ENCODE peak calls at places on chromosomes 3 and 15, in six cellular contexts. L is fibroblast of pulmonary artery, U is GM23338, E is choroid plexus epithelial cell, N is IMR-90, W is lower leg skin. Q is an unnamed sample.

GRCh38 chr3:128383316-128384235 is 83.1 kb downstream of the DNAJB8 start:
- DNase-seq in N (peak), E (peak), L (peak), U (no peak), W (no peak), Q (peak)

GRCh38 chr3:127016461-127016860 is 33.5 kb downstream of the PLXNA1 start:
- DNase-seq in L (no peak), N (no peak), W (no peak), E (no peak), U (no peak), Q (no peak)

GRCh38 chr15:92170897-92171296 is 222.8 kb upstream of the ST8SIA2 start:
- DNase-seq in E (no peak), U (no peak), W (no peak), N (no peak), L (no peak), Q (no peak)

GRCh38 chr3:126288314-126288713 is 68.9 kb downstream of the KLF15 start:
- DNase-seq in U (peak), W (peak), E (no peak), N (no peak), L (no peak), Q (no peak)

GRCh38 chr15:69798481-69799315 is 299.0 kb downstream of the TLE3 start:
- DNase-seq in L (peak), U (no peak), E (peak), N (peak), W (peak), Q (no peak)

GRCh38 chr15:70091649-70092461 is 5.9 kb downstream of the TLE3 start:
- DNase-seq in E (peak), N (no peak), U (no peak), L (peak), W (no peak), Q (no peak)

GRCh38 chr3:136008221-136008620 is 42.7 kb downstream of the PPP2R3A start:
- DNase-seq in W (no peak), U (peak), N (no peak), E (no peak), L (no peak), Q (no peak)

GRCh38 chr3:40800343-40800742 is 275.6 kb downstream of the ZNF621 start:
- DNase-seq in L (peak), N (peak), W (no peak), E (peak), U (peak), Q (peak)

GRCh38 chr3:123339302-123339701 is 109.6 kb downstream of the ADCY5 start:
- DNase-seq in E (no peak), U (no peak), L (no peak), N (no peak), W (no peak), Q (no peak)

GRCh38 chr3:158489181-158489580 is 81.8 kb upstream of the MLF1 start:
- DNase-seq in L (no peak), W (no peak), N (no peak), U (no peak), E (no peak), Q (no peak)

GRCh38 chr3:48633743-48634142 is 1.5 kb downstream of the SLC26A6 start:
- DNase-seq in L (no peak), E (no peak), W (no peak), N (no peak), U (no peak), Q (no peak)
- H3K4me3 ChIP-seq in L (peak), E (peak), W (no peak), N (peak), U (peak), Q (peak)

GRCh38 chr15:62254137-62254934 is 89.3 kb upstream of the C2CD4B start:
- DNase-seq in U (peak), E (peak), W (peak), N (peak), L (peak), Q (peak)
- TF ChIP-seq CTCF in U (peak), E (peak), W (no peak), N (peak), L (peak), Q (peak)

GRCh38 chr15:90143176-90143655 is 40.9 kb upstream of the IDH2 start:
- DNase-seq in E (peak), L (peak), W (no peak), U (peak), N (peak), Q (no peak)
- H3K4me3 ChIP-seq in E (no peak), L (no peak), W (no peak), U (no peak), N (no peak), Q (no peak)

DNA sequence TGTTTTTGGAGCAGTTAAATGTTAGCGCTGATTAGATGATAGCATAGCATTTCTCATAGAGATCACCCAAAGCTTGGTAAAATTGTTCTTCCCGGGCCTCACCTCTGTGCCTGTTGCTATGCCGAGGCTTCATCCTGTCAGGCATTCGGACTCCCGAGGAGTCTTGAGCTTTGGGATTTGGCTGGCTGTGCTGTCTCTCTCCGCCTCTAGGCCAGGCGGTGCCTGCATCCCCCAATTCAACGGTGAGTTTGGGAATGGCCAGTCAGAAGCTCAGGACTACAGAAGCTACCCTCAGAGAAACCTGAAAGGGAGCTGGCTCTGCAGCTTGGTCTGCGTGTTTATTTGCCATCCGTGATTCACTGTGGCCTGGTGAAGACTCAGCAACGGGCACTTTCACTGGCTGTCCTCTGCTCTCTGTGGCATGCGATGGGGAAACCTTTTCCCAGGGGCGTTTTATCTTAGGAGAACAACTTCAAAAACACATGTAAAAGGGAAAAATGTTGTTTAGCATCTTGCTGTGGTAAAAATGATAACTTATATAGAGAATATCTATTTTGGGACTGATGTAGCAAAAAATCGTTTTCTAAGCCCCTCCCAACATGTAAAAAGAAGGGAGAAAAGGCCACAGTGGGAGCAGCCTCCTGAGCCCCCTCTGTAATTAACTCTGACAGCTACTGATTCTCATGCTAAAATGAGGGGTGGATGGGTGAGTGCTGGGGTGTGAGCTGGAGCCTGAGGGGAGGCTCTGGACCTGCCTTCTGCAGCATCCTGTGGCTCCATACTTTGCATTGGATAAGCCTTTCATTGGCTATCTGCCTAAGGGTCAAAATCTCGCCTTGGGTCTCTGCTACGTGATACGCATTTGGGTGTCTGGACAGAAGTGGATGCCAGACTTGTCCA is 103.3 kb upstream of the KLHL25 start:
- DNase-seq in E (no peak), L (no peak), W (no peak), N (no peak), U (peak), Q (no peak)
- TF ChIP-seq CTCF in E (no peak), L (no peak), W (no peak), N (no peak), U (no peak), Q (no peak)

GRCh38 chr15:48385031-48385430 is 53.8 kb downstream of the DUT start:
- DNase-seq in E (no peak), U (no peak), W (no peak), N (peak), L (no peak), Q (peak)

GRCh38 chr15:48384616-48385015 is 53.4 kb downstream of the DUT start:
- DNase-seq in E (no peak), U (no peak), L (no peak), N (no peak), W (no peak), Q (no peak)

GRCh38 chr15:48381861-48382260 is 50.6 kb downstream of the DUT start:
- DNase-seq in L (no peak), E (no peak), W (no peak), N (no peak), U (no peak), Q (no peak)

GRCh38 chr15:48375767-48376166 is 44.5 kb downstream of the DUT start:
- DNase-seq in L (no peak), E (no peak), U (no peak), W (no peak), N (no peak), Q (no peak)

DNA sequence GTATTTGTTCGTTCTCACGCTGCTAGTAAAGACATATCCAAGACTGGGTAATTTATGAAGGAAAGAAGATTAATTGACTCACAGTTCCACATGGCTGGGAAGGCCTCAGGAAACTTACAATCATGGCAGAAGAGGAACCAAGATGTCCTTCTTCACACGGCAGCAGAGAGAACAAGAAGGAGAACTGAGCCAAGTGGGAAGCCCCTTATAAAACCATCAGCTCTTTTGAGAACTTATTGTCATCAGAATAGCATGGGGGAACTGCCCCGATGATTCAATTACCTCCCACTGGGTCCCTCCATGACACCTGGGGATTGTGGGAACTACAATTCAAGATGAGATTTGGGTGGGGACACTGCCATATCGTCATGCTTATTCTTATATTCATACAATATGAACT is 49.0 kb downstream of the DUT start:
- DNase-seq in E (no peak), U (no peak), W (no peak), L (no peak), N (no peak), Q (no peak)
- H3K4me3 ChIP-seq in E (no peak), U (no peak), W (no peak), L (no peak), N (no peak), Q (no peak)

Q was measured in AG10803.